ENCODE peak calls at places on chromosomes 4 and X, in nine cellular contexts. One of them, this sample, is unnamed.

GRCh38 chrX:12269484-12269883 is 131.2 kb downstream of the FRMPD4 start:
- DNase-seq in BJ: no peak
- DNase-seq in naive thymus-derived CD8-positive, alpha-beta T cell: no peak
- DNase-seq in endothelial cell: no peak
- DNase-seq in NCI-H187 treated with DMSO at 0.1 percent for 48 hours: no peak
- DNase-seq in NCI-H460: no peak
- DNase-seq in psoas muscle: no peak
- DNase-seq in OCI-LY7: no peak
- DNase-seq in Right ventricle myocardium superior: no peak
- DNase-seq in this sample: no peak

GRCh38 chr4:184261246-184261645 is 43.6 kb upstream of the ENPP6 start:
- DNase-seq in BJ: no peak
- DNase-seq in psoas muscle: no peak
- DNase-seq in Right ventricle myocardium superior: no peak
- DNase-seq in NCI-H187 treated with DMSO at 0.1 percent for 48 hours: no peak
- DNase-seq in OCI-LY7: no peak
- DNase-seq in endothelial cell: no peak
- DNase-seq in naive thymus-derived CD8-positive, alpha-beta T cell: no peak
- DNase-seq in NCI-H460: no peak
- DNase-seq in this sample: no peak

GRCh38 chr4:83536649-83537352 is 893 bp downstream of the GPAT3 start:
- DNase-seq in NCI-H460: no peak
- DNase-seq in psoas muscle: peak; percentile 14
- DNase-seq in NCI-H187 treated with DMSO at 0.1 percent for 48 hours: no peak
- DNase-seq in endothelial cell: peak; percentile 15
- DNase-seq in OCI-LY7: no peak
- DNase-seq in Right ventricle myocardium superior: no peak
- DNase-seq in naive thymus-derived CD8-positive, alpha-beta T cell: no peak
- DNase-seq in BJ: no peak
- DNase-seq in this sample: no peak

GRCh38 chr4:146340798-146341197 is 126.5 kb downstream of the REELD1 start:
- DNase-seq in psoas muscle: no peak
- DNase-seq in OCI-LY7: peak; percentile 31
- DNase-seq in Right ventricle myocardium superior: no peak
- DNase-seq in naive thymus-derived CD8-positive, alpha-beta T cell: no peak
- DNase-seq in NCI-H187 treated with DMSO at 0.1 percent for 48 hours: no peak
- DNase-seq in endothelial cell: no peak
- DNase-seq in BJ: no peak
- DNase-seq in NCI-H460: no peak
- DNase-seq in this sample: no peak

GRCh38 chrX:107716045-107716684 is 59.4 kb downstream of the TSC22D3 start:
- DNase-seq in NCI-H460: no peak
- DNase-seq in Right ventricle myocardium superior: peak; percentile 45
- DNase-seq in BJ: no peak
- DNase-seq in psoas muscle: no peak
- DNase-seq in OCI-LY7: peak; percentile 24
- DNase-seq in NCI-H187 treated with DMSO at 0.1 percent for 48 hours: no peak
- DNase-seq in endothelial cell: peak; percentile 33
- DNase-seq in naive thymus-derived CD8-positive, alpha-beta T cell: peak; percentile 42
- DNase-seq in this sample: no peak

GRCh38 chrX:46840946-46841740 is 4.3 kb downstream of the RP2 start:
- DNase-seq in Right ventricle myocardium superior: peak; percentile 39
- DNase-seq in NCI-H187 treated with DMSO at 0.1 percent for 48 hours: no peak
- DNase-seq in NCI-H460: no peak
- DNase-seq in OCI-LY7: peak; percentile 41
- DNase-seq in naive thymus-derived CD8-positive, alpha-beta T cell: no peak
- DNase-seq in BJ: no peak
- DNase-seq in psoas muscle: no peak
- DNase-seq in endothelial cell: no peak
- DNase-seq in this sample: no peak

GRCh38 chrX:153725039-153725831 is 579 bp downstream of the ABCD1 start:
- DNase-seq in BJ: no peak
- DNase-seq in NCI-H460: no peak
- DNase-seq in naive thymus-derived CD8-positive, alpha-beta T cell: no peak
- DNase-seq in NCI-H187 treated with DMSO at 0.1 percent for 48 hours: no peak
- DNase-seq in psoas muscle: no peak
- DNase-seq in OCI-LY7: peak; percentile 36
- DNase-seq in Right ventricle myocardium superior: no peak
- DNase-seq in endothelial cell: no peak
- DNase-seq in this sample: no peak

GRCh38 chr4:190019023-190019858 is 7.8 kb downstream of the FRG2 start:
- DNase-seq in OCI-LY7: no peak
- DNase-seq in NCI-H187 treated with DMSO at 0.1 percent for 48 hours: no peak
- DNase-seq in psoas muscle: no peak
- DNase-seq in Right ventricle myocardium superior: peak; percentile 26
- DNase-seq in naive thymus-derived CD8-positive, alpha-beta T cell: no peak
- DNase-seq in BJ: no peak
- DNase-seq in NCI-H460: no peak
- DNase-seq in endothelial cell: peak; percentile 41
- DNase-seq in this sample: no peak

GRCh38 chr4:72770708-72771107 is 201.7 kb upstream of the ADAMTS3 start:
- DNase-seq in NCI-H460: no peak
- DNase-seq in BJ: peak; percentile 34
- DNase-seq in psoas muscle: no peak
- DNase-seq in naive thymus-derived CD8-positive, alpha-beta T cell: no peak
- DNase-seq in OCI-LY7: no peak
- DNase-seq in endothelial cell: no peak
- DNase-seq in NCI-H187 treated with DMSO at 0.1 percent for 48 hours: no peak
- DNase-seq in Right ventricle myocardium superior: no peak
- DNase-seq in this sample: no peak

GRCh38 chrX:8043121-8043520 is 115.9 kb upstream of the PNPLA4 start:
- DNase-seq in NCI-H460: no peak
- DNase-seq in OCI-LY7: no peak
- DNase-seq in NCI-H187 treated with DMSO at 0.1 percent for 48 hours: no peak
- DNase-seq in BJ: no peak
- DNase-seq in endothelial cell: no peak
- DNase-seq in psoas muscle: no peak
- DNase-seq in Right ventricle myocardium superior: no peak
- DNase-seq in naive thymus-derived CD8-positive, alpha-beta T cell: no peak
- DNase-seq in this sample: no peak

GRCh38 chr4:40482985-40483647 is 146.5 kb downstream of the RBM47 start:
- DNase-seq in NCI-H187 treated with DMSO at 0.1 percent for 48 hours: no peak
- DNase-seq in NCI-H460: no peak
- DNase-seq in BJ: no peak
- DNase-seq in psoas muscle: no peak
- DNase-seq in Right ventricle myocardium superior: no peak
- DNase-seq in endothelial cell: no peak
- DNase-seq in naive thymus-derived CD8-positive, alpha-beta T cell: no peak
- DNase-seq in OCI-LY7: no peak
- DNase-seq in this sample: no peak

GRCh38 chrX:130304587-130305368 is 34.9 kb upstream of the SLC25A14 start:
- DNase-seq in OCI-LY7: peak; percentile 0
- DNase-seq in NCI-H460: no peak
- DNase-seq in NCI-H187 treated with DMSO at 0.1 percent for 48 hours: no peak
- DNase-seq in naive thymus-derived CD8-positive, alpha-beta T cell: no peak
- DNase-seq in psoas muscle: no peak
- DNase-seq in endothelial cell: no peak
- DNase-seq in BJ: no peak
- DNase-seq in Right ventricle myocardium superior: no peak
- DNase-seq in this sample: no peak